ENCODE peak calls at places on chromosome 1, in five cellular contexts. W is A549, Z is psoas muscle, Y is coronary artery, O is Panc1. N is an unnamed sample.

GRCh38 chr1:50271968-50272578 is 151.2 kb downstream of the DMRTA2 start:
- DNase-seq in Y (no peak), W (peak; percentile 39), O (peak; percentile 25), Z (peak; percentile 26), N (no peak)

GRCh38 chr1:54158071-54158470 is 5.3 kb upstream of the CDCP2 start:
- DNase-seq in Z (peak; percentile 29), W (peak; percentile 18), O (no peak), Y (no peak), N (no peak)

GRCh38 chr1:168287237-168287664 is 6.6 kb downstream of the TBX19 start:
- DNase-seq in Z (no peak), O (no peak), Y (no peak), W (no peak), N (no peak)

GRCh38 chr1:110336300-110337039 is 2.7 kb upstream of the RBM15 start:
- DNase-seq in O (no peak), Y (no peak), Z (no peak), W (no peak), N (no peak)

GRCh38 chr1:151106891-151107290 is 36.3 kb downstream of the GABPB2 start:
- DNase-seq in Y (no peak), O (no peak), W (no peak), Z (no peak), N (no peak)

GRCh38 chr1:2943686-2944260 is 77.5 kb upstream of the ACTRT2 start:
- DNase-seq in Y (no peak), O (no peak), Z (no peak), W (no peak), N (peak; percentile 51)

GRCh38 chr1:164703415-164703814 is 144.4 kb downstream of the PBX1 start:
- DNase-seq in W (no peak), Z (peak; percentile 43), Y (no peak), O (no peak), N (no peak)

GRCh38 chr1:231931846-231932454 is 305.4 kb downstream of the DISC1 start:
- DNase-seq in O (no peak), W (peak; percentile 10), Y (no peak), Z (no peak), N (no peak)

GRCh38 chr1:54851406-54851805 is 35.6 kb downstream of the DHCR24 start:
- DNase-seq in Z (no peak), W (no peak), Y (no peak), O (no peak), N (peak; percentile 47)

GRCh38 chr1:117038236-117038635 is 21.9 kb upstream of the TTF2 start:
- DNase-seq in Y (no peak), O (no peak), W (no peak), Z (no peak), N (no peak)

GRCh38 chr1:52365746-52366516 is at the start of gene CC2D1B:
- DNase-seq in O (peak; percentile 93), W (peak; percentile 91), Y (peak; percentile 99), Z (peak; percentile 98), N (peak; percentile 97)

GRCh38 chr1:204989266-204990058 is 53.5 kb upstream of the CNTN2 start:
- DNase-seq in W (peak; percentile 96), Y (no peak), Z (peak; percentile 48), O (peak; percentile 53), N (no peak)

GRCh38 chr1:239896980-239897379 is 194.7 kb upstream of the FMN2 start:
- DNase-seq in O (no peak), Z (no peak), Y (no peak), W (no peak), N (no peak)

GRCh38 chr1:99163671-99164070 is 100.6 kb upstream of the PLPPR4 start:
- DNase-seq in O (no peak), Y (no peak), W (no peak), Z (no peak), N (no peak)

GRCh38 chr1:202926578-202927491 is at the start of gene KLHL12:
- DNase-seq in O (peak; percentile 85), Z (peak; percentile 96), W (peak; percentile 94), Y (peak; percentile 94), N (peak; percentile 95)

GRCh38 chr1:159084867-159085266 is 8.3 kb upstream of the AIM2 start:
- DNase-seq in W (no peak), O (no peak), Z (no peak), Y (no peak), N (no peak)

DNA sequence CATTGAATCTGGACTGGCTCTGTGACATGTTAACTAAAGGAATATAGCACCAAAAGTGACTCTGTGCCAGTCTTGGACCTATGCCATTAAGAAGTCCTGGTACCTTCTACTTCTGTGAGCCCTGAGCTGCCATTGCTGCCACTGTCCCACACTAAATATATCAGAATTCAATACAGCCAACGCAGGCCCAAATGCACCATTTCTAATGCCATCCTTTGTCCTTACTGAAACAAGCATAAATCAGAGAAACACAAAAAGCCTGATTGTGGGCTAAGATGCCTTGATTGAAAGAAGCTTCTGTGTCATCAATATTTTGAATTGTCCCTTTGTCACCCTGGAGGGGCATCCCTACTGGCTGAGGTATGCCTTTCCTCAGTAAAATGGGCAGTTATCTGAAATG is 66.9 kb upstream of the NEK2 start:
- DNase-seq in O (no peak), Y (no peak), W (no peak), Z (no peak), N (no peak)
- H3K27ac ChIP-seq in O (peak overlapping the region; percentile 59), Y (no peak overlapping the region), W (no peak overlapping the region), Z (no peak overlapping the region), N (no peak overlapping the region)

GRCh38 chr1:219847215-219847855 is 81.0 kb downstream of the SLC30A10 start:
- DNase-seq in Y (no peak), O (no peak), Z (no peak), W (no peak), N (no peak)
- TF ChIP-seq CTCF in Y (no peak), O (no peak), Z (no peak), W (no peak), N (no peak)

GRCh38 chr1:114349891-114350605 is 161.0 kb downstream of the TRIM33 start:
- DNase-seq in Y (no peak), Z (no peak), W (no peak), O (no peak), N (no peak)

GRCh38 chr1:114347431-114348209 is 163.4 kb downstream of the TRIM33 start:
- DNase-seq in Y (no peak), O (no peak), W (no peak), Z (no peak), N (no peak)

GRCh38 chr1:114344656-114345055 is 166.3 kb downstream of the TRIM33 start:
- DNase-seq in O (no peak), W (no peak), Z (no peak), Y (no peak), N (no peak)

GRCh38 chr1:114345930-114346479 is 165.0 kb downstream of the TRIM33 start:
- DNase-seq in Y (no peak), W (peak; percentile 18), O (no peak), Z (peak; percentile 27), N (peak; percentile 22)

DNA sequence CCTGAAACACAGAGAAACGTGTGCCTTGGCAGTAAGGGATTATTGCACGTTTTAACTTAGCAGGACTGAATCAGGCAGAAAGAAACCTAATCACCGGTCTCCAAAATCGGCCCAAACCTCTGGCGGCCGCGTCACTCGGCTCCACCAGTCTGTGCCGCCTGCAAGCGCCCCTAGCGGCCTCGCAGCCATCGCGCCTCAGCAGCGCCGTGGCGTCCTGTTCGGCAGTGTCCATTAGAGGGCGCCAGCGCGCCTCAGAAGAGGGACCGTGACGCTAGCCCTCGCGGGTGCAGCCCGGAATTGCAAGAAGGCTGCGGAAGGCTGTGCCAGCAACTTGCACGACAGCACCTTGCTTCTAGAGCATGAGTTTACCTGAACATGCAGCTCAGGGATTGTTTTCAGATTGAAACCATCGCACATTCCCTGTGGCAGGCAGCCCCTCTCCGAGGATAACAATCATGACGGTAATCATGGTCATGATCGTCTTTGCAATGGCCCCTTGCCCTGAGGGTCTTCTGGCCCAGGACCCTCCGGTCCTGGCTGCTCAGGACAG is 164.4 kb downstream of the TRIM33 start:
- DNase-seq in O (peak; percentile 84), Y (peak; percentile 94), W (peak; percentile 81), Z (peak; percentile 94), N (peak; percentile 97)
- H3K27ac ChIP-seq in O (no peak overlapping the region), Y (peak overlapping the region; percentile 90), W (peak overlapping the region; percentile 69), Z (peak overlapping the region; percentile 54), N (peak overlapping the region; percentile 92)

GRCh38 chr1:213287987-213288386 is 236.9 kb downstream of the RPS6KC1 start:
- DNase-seq in Y (no peak), O (no peak), W (no peak), Z (no peak), N (no peak)

GRCh38 chr1:213281610-213282316 is 230.7 kb downstream of the RPS6KC1 start:
- DNase-seq in Z (no peak), O (no peak), W (no peak), Y (no peak), N (no peak)

GRCh38 chr1:213284626-213285025 is 233.6 kb downstream of the RPS6KC1 start:
- DNase-seq in Y (no peak), W (no peak), Z (no peak), O (no peak), N (no peak)

GRCh38 chr1:213286235-213286634 is 235.2 kb downstream of the RPS6KC1 start:
- DNase-seq in Z (no peak), Y (no peak), O (no peak), W (no peak), N (no peak)
- TF ChIP-seq CTCF in Z (no peak), Y (no peak), O (peak; percentile 39), W (no peak), N (no peak)

GRCh38 chr1:39753132-39754025 is 14.7 kb downstream of the PPIE start:
- DNase-seq in O (no peak), Z (no peak), W (no peak), Y (peak; percentile 17), N (no peak)

GRCh38 chr1:39752703-39753102 is 14.0 kb downstream of the PPIE start:
- DNase-seq in O (no peak), Y (peak; percentile 59), W (no peak), Z (no peak), N (no peak)

GRCh38 chr1:39755965-39756659 is 15.0 kb downstream of the OXCT2 start:
- DNase-seq in W (no peak), Y (no peak), O (no peak), Z (no peak), N (no peak)

GRCh38 chr1:39754026-39754569 is 15.4 kb downstream of the PPIE start:
- DNase-seq in O (no peak), W (no peak), Z (no peak), Y (peak; percentile 16), N (no peak)

DNA sequence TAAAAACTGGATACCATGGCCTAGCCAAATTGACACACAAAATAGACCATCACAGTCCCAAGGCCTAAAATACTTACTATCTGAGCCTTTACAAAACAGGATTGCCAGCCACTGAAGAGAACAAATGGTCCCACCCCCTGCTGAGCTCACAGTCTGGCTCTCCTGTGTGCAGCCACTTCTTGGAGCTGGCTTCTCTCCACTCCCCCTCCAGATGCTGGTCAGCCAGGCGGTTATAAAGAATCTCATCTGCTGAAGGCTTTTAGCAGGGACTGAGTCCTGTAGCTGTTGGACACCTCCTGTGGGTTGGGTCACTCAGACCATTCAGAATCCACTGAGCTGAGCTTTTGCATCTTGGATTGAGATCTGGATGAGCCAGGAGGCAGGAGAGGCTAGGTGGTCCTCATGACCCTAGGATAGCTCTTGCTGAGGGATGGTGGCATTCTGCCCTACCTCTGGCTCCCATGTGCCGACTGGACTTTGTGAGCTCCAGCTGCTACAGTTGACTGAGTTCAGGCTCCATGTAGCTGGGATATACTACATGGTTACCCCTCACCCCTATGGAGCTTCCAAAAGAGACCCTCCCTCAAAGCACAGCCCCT is 16.1 kb downstream of the OXCT2 start:
- DNase-seq in Y (peak; percentile 31), Z (no peak), O (no peak), W (no peak), N (no peak)
- H3K27ac ChIP-seq in Y (no peak overlapping the region), Z (no peak overlapping the region), O (no peak overlapping the region), W (no peak overlapping the region), N (no peak overlapping the region)

N was measured in tibial artery.